ENCODE peak calls at places on chromosomes 5 and 9, in four cellular contexts. One of them, this sample, is unnamed.

GRCh38 chr5:31049461-31049860 is 144.0 kb upstream of the CDH6 start:
- DNase-seq in fibroblast of lung: no peak
- DNase-seq in GM23338: no peak
- DNase-seq in RWPE2: no peak
- DNase-seq in this sample: no peak

GRCh38 chr5:75214409-75214808 is 22.3 kb downstream of the ANKRD31 start:
- DNase-seq in fibroblast of lung: no peak
- DNase-seq in GM23338: no peak
- DNase-seq in RWPE2: no peak
- DNase-seq in this sample: no peak

GRCh38 chr5:171601266-171601881 is 181.9 kb downstream of the FGF18 start:
- DNase-seq in fibroblast of lung: no peak
- DNase-seq in GM23338: no peak
- DNase-seq in RWPE2: no peak
- DNase-seq in this sample: no peak

GRCh38 chr9:16100596-16101091 is 547.8 kb downstream of the CCDC171 start:
- DNase-seq in fibroblast of lung: peak; percentile 40
- DNase-seq in GM23338: peak; percentile 18
- DNase-seq in RWPE2: no peak
- DNase-seq in this sample: no peak

GRCh38 chr5:56681346-56681745 is 134.0 kb upstream of the MAP3K1 start:
- DNase-seq in fibroblast of lung: peak; percentile 57
- DNase-seq in GM23338: no peak
- DNase-seq in RWPE2: no peak
- DNase-seq in this sample: no peak

GRCh38 chr5:150317048-150318003 is 14.6 kb upstream of the ARSI start:
- DNase-seq in fibroblast of lung: peak; percentile 97
- DNase-seq in GM23338: peak; percentile 9
- DNase-seq in RWPE2: peak; percentile 98
- DNase-seq in this sample: peak; percentile 96

GRCh38 chr5:91514408-91514807 is 131.3 kb upstream of the ARRDC3 start:
- DNase-seq in fibroblast of lung: no peak
- DNase-seq in GM23338: no peak
- DNase-seq in RWPE2: no peak
- DNase-seq in this sample: no peak

GRCh38 chr5:95449460-95449859 is 58.3 kb downstream of the FAM81B start:
- DNase-seq in fibroblast of lung: peak; percentile 12
- DNase-seq in GM23338: peak; percentile 41
- DNase-seq in RWPE2: no peak
- DNase-seq in this sample: no peak

GRCh38 chr9:134192311-134192950 is 28.1 kb upstream of the RNU6ATAC start:
- DNase-seq in fibroblast of lung: no peak
- DNase-seq in GM23338: no peak
- DNase-seq in RWPE2: no peak
- DNase-seq in this sample: no peak

GRCh38 chr5:113212244-113212920 is 222.4 kb downstream of the TSSK1B start:
- DNase-seq in fibroblast of lung: peak; percentile 74
- DNase-seq in GM23338: no peak
- DNase-seq in RWPE2: no peak
- DNase-seq in this sample: no peak

GRCh38 chr9:87212563-87213154 is 265.4 kb upstream of the GAS1 start:
- DNase-seq in fibroblast of lung: peak; percentile 77
- DNase-seq in GM23338: peak; percentile 38
- DNase-seq in RWPE2: no peak
- DNase-seq in this sample: peak; percentile 67

GRCh38 chr5:127875235-127876021 is 172.2 kb downstream of the CCDC192 start:
- DNase-seq in fibroblast of lung: peak; percentile 56
- DNase-seq in GM23338: peak; percentile 76
- DNase-seq in RWPE2: peak; percentile 73
- DNase-seq in this sample: peak; percentile 67

GRCh38 chr9:107761307-107761706 is 271.7 kb upstream of the KLF4 start:
- DNase-seq in fibroblast of lung: no peak
- DNase-seq in GM23338: no peak
- DNase-seq in RWPE2: no peak
- DNase-seq in this sample: no peak

GRCh38 chr5:26492835-26493459 is 545.4 kb downstream of the CDH9 start:
- DNase-seq in fibroblast of lung: no peak
- DNase-seq in GM23338: peak; percentile 2
- DNase-seq in RWPE2: no peak
- DNase-seq in this sample: no peak

GRCh38 chr9:35651964-35652828 is 1.5 kb upstream of the SIT1 start:
- DNase-seq in fibroblast of lung: no peak
- DNase-seq in GM23338: no peak
- DNase-seq in RWPE2: no peak
- DNase-seq in this sample: no peak

GRCh38 chr5:143673676-143674468 is 138.1 kb upstream of the HMHB1 start:
- DNase-seq in fibroblast of lung: peak; percentile 27
- DNase-seq in GM23338: no peak
- DNase-seq in RWPE2: no peak
- DNase-seq in this sample: no peak

GRCh38 chr5:119327018-119327417 is 28.8 kb upstream of the TNFAIP8 start:
- DNase-seq in fibroblast of lung: peak; percentile 47
- DNase-seq in GM23338: no peak
- DNase-seq in RWPE2: no peak
- DNase-seq in this sample: no peak

GRCh38 chr9:127858041-127858512 is 3.6 kb upstream of the ENG start:
- DNase-seq in fibroblast of lung: no peak
- DNase-seq in GM23338: no peak
- DNase-seq in RWPE2: no peak
- DNase-seq in this sample: no peak

GRCh38 chr9:36812556-36812955 is 221.5 kb downstream of the PAX5 start:
- DNase-seq in fibroblast of lung: no peak
- DNase-seq in GM23338: no peak
- DNase-seq in RWPE2: no peak
- DNase-seq in this sample: no peak

GRCh38 chr5:113005454-113005853 is 28.9 kb downstream of the DCP2 start:
- DNase-seq in fibroblast of lung: peak; percentile 64
- DNase-seq in GM23338: no peak
- DNase-seq in RWPE2: no peak
- DNase-seq in this sample: no peak

GRCh38 chr9:137028281-137029057 is 432 bp upstream of the ABCA2 start:
- DNase-seq in fibroblast of lung: no peak
- DNase-seq in GM23338: peak; percentile 78
- DNase-seq in RWPE2: no peak
- DNase-seq in this sample: no peak

GRCh38 chr5:6676702-6677101 is 36.5 kb upstream of the TENT4A start:
- DNase-seq in fibroblast of lung: peak; percentile 4
- DNase-seq in GM23338: no peak
- DNase-seq in RWPE2: no peak
- DNase-seq in this sample: peak; percentile 2

GRCh38 chr5:76402251-76402879 is 720 bp upstream of the IQGAP2 start:
- DNase-seq in fibroblast of lung: peak; percentile 10
- DNase-seq in GM23338: peak; percentile 83
- DNase-seq in RWPE2: no peak
- DNase-seq in this sample: no peak

GRCh38 chr5:73272351-73272750 is 99.4 kb downstream of the TMEM174 start:
- DNase-seq in fibroblast of lung: no peak
- DNase-seq in GM23338: no peak
- DNase-seq in RWPE2: no peak
- DNase-seq in this sample: no peak

GRCh38 chr5:73266309-73266708 is 93.3 kb downstream of the TMEM174 start:
- DNase-seq in fibroblast of lung: peak; percentile 11
- DNase-seq in GM23338: no peak
- DNase-seq in RWPE2: no peak
- DNase-seq in this sample: no peak

GRCh38 chr5:73265641-73266040 is 92.6 kb downstream of the TMEM174 start:
- DNase-seq in fibroblast of lung: no peak
- DNase-seq in GM23338: no peak
- DNase-seq in RWPE2: no peak
- DNase-seq in this sample: no peak

GRCh38 chr5:73266925-73267775 is 94.2 kb downstream of the TMEM174 start:
- DNase-seq in fibroblast of lung: peak; percentile 49
- DNase-seq in GM23338: no peak
- DNase-seq in RWPE2: no peak
- DNase-seq in this sample: no peak

GRCh38 chr5:73268826-73269225 is 95.8 kb downstream of the TMEM174 start:
- DNase-seq in fibroblast of lung: no peak
- DNase-seq in GM23338: no peak
- DNase-seq in RWPE2: no peak
- DNase-seq in this sample: no peak
- H3K27me3 ChIP-seq in fibroblast of lung: peaks cover 12% of the 10 kb centered on the region
- H3K27me3 ChIP-seq in GM23338: no peaks in the 10 kb centered on the region
- H3K27me3 ChIP-seq in RWPE2: no peaks in the 10 kb centered on the region
- H3K27me3 ChIP-seq in this sample: no peaks in the 10 kb centered on the region

DNA sequence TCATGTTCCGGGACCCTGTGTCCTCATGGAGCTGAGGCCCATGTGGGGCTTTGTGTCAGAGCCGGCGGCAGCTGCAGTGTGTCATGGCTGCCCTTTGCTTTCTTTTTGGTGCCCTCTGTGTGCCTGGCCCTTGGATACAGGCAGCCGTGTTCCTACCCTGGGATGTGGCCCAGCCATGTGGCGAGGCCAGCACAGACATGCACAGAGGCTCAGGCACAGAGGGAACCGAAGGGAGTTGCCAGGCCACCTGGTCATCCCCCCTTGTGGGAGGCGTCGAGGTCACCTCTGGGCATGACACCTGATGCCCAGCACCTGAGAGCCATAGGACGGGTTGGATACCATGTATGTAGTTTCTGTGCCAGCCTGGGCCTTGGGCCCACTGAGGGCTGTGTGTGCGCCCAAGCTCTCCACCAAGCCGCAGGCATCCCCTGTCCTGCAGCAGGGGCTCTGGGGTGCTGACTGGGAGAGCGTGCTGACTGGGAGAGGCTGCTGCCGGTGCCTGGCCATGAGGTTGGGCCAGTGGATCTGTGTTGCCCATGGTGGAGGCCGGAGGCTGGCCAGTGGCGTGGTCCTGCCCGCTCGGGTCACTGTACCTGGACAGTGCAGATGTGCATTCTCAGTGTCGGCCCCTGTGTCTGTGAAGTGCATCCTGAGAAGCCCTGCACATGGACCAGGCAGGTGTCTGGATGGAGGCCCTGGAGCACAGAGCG is 4.8 kb downstream of the NKD2 start:
- DNase-seq in fibroblast of lung: no peak
- DNase-seq in GM23338: no peak
- DNase-seq in RWPE2: peak; percentile 62
- DNase-seq in this sample: no peak
- H3K27me3 ChIP-seq in fibroblast of lung: peaks cover 19% of the 10 kb centered on the region
- H3K27me3 ChIP-seq in GM23338: peaks cover 20% of the 10 kb centered on the region
- H3K27me3 ChIP-seq in RWPE2: peaks cover 86% of the 10 kb centered on the region
- H3K27me3 ChIP-seq in this sample: peaks cover 48% of the 10 kb centered on the region

GRCh38 chr5:16428359-16428758 is 37.2 kb downstream of the ZNF622 start:
- DNase-seq in fibroblast of lung: no peak
- DNase-seq in GM23338: peak; percentile 28
- DNase-seq in RWPE2: no peak
- DNase-seq in this sample: no peak

GRCh38 chr5:16427572-16427971 is 38.0 kb downstream of the ZNF622 start:
- DNase-seq in fibroblast of lung: no peak
- DNase-seq in GM23338: no peak
- DNase-seq in RWPE2: no peak
- DNase-seq in this sample: no peak

GRCh38 chr5:16431482-16431881 is 34.1 kb downstream of the ZNF622 start:
- DNase-seq in fibroblast of lung: no peak
- DNase-seq in GM23338: peak; percentile 17
- DNase-seq in RWPE2: no peak
- DNase-seq in this sample: no peak

DNA sequence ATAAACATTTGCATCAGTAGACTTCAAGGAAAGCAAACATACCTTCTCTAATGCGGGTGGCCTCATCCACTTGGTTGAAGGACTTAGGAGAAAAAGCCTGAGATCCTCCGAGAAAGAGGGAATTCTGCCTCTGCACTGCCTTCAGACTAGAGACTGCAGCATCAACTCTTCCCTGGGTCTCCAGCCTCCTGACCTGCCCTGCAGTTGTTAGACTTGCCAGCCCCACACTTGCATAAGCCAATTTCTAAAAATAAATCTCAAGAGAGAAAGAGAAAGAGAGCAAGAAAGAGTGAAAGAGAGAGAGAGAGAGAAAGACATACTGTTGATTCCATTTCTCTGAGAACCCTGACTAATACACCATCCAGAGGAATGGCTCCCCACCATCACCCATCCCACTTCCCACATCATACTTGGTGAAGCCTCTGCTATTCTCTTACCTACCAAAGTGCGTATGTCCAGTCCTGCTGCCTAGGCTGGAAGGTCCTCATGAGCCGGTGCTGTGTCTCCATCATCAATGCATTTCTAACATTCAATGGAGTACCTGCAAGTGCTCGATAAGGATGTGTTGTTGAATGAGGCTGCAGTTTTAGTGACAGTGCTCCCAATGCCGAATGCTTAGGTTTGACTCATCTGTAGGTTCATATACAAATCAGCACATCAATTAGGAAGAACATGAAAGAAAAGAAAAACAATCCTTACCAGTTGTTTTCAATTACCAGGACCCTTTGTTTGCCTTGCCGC is 35.1 kb downstream of the ZNF622 start:
- DNase-seq in fibroblast of lung: no peak
- DNase-seq in GM23338: no peak
- DNase-seq in RWPE2: no peak
- DNase-seq in this sample: no peak
- H3K27me3 ChIP-seq in fibroblast of lung: no peaks in the 10 kb centered on the region
- H3K27me3 ChIP-seq in GM23338: no peaks in the 10 kb centered on the region
- H3K27me3 ChIP-seq in RWPE2: peaks cover 34% of the 10 kb centered on the region
- H3K27me3 ChIP-seq in this sample: peaks cover 8% of the 10 kb centered on the region

DNA sequence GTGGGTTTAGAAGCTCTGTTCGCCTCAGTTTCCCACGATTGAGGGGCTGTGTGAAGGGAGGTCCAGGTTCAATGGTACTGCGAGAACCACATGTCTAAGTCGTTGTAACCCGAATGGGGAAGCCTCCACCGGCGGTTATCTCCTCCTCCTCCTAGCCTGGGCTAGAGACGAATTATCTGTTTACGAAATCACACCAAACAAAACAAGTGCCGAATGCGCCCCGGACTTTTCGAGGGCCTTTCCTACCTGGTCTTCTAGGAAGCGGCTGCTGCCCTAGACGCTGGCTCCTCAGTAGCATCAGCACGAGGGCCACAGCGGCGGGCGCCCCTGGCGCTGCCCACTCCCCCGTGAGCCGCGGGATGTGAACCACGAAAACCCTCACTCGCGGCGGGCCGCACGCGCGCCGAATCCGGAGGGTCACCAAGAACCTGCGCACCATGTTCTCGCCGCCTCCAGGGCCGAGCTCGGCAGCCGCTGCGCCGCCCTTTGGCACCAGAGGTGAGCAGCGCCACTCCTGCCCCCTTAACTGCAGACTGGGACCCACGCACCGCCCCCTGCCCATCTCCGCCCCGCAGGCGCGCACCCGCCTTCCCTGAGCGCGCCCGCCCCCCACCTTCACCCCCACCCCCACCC is at the start of gene CDKN2A:
- DNase-seq in fibroblast of lung: peak; percentile 62
- DNase-seq in GM23338: peak; percentile 72
- DNase-seq in RWPE2: peak; percentile 83
- DNase-seq in this sample: no peak
- H3K27me3 ChIP-seq in fibroblast of lung: no peaks in the 10 kb centered on the region
- H3K27me3 ChIP-seq in GM23338: peaks cover 93% of the 10 kb centered on the region
- H3K27me3 ChIP-seq in RWPE2: no peaks in the 10 kb centered on the region
- H3K27me3 ChIP-seq in this sample: peaks cover 10% of the 10 kb centered on the region

GRCh38 chr5:73379435-73379834 is 69.1 kb downstream of the FOXD1 start:
- DNase-seq in fibroblast of lung: no peak
- DNase-seq in GM23338: no peak
- DNase-seq in RWPE2: no peak
- DNase-seq in this sample: no peak

GRCh38 chr5:73378070-73378469 is 70.5 kb downstream of the FOXD1 start:
- DNase-seq in fibroblast of lung: no peak
- DNase-seq in GM23338: peak; percentile 50
- DNase-seq in RWPE2: no peak
- DNase-seq in this sample: no peak

GRCh38 chr5:73376618-73377170 is 71.9 kb downstream of the FOXD1 start:
- DNase-seq in fibroblast of lung: peak; percentile 87
- DNase-seq in GM23338: no peak
- DNase-seq in RWPE2: no peak
- DNase-seq in this sample: no peak

GRCh38 chr5:73380052-73380451 is 68.5 kb downstream of the FOXD1 start:
- DNase-seq in fibroblast of lung: peak; percentile 67
- DNase-seq in GM23338: peak; percentile 24
- DNase-seq in RWPE2: no peak
- DNase-seq in this sample: no peak

GRCh38 chr5:73378765-73379164 is 69.8 kb downstream of the FOXD1 start:
- DNase-seq in fibroblast of lung: no peak
- DNase-seq in GM23338: no peak
- DNase-seq in RWPE2: no peak
- DNase-seq in this sample: no peak
- H3K27me3 ChIP-seq in fibroblast of lung: no peaks in the 10 kb centered on the region
- H3K27me3 ChIP-seq in GM23338: peaks cover 84% of the 10 kb centered on the region
- H3K27me3 ChIP-seq in RWPE2: no peaks in the 10 kb centered on the region
- H3K27me3 ChIP-seq in this sample: no peaks in the 10 kb centered on the region